ENCODE peak calls at places on chromosomes 13 and 19, in six cellular contexts. One of them, this sample, is unnamed.

GRCh38 chr13:45339867-45340266 is 1.1 kb downstream of the TPT1 start:
- DNase-seq in aorta: no peak
- DNase-seq in sciatic nerve: no peak
- DNase-seq in B cell: no peak
- DNase-seq in lower leg skin: no peak
- DNase-seq in AG09309: no peak
- DNase-seq in this sample: no peak

GRCh38 chr13:28485551-28485950 is 9.4 kb downstream of the FLT1 start:
- DNase-seq in aorta: no peak
- DNase-seq in sciatic nerve: no peak
- DNase-seq in B cell: no peak
- DNase-seq in lower leg skin: no peak
- DNase-seq in AG09309: no peak
- DNase-seq in this sample: no peak

GRCh38 chr19:30780032-30780431 is 407.8 kb downstream of the ZNF536 start:
- DNase-seq in aorta: no peak
- DNase-seq in sciatic nerve: no peak
- DNase-seq in B cell: no peak
- DNase-seq in lower leg skin: no peak
- DNase-seq in AG09309: no peak
- DNase-seq in this sample: no peak

GRCh38 chr13:113918580-113918979 is 54.7 kb upstream of the GAS6 start:
- DNase-seq in aorta: no peak
- DNase-seq in sciatic nerve: peak; percentile 56
- DNase-seq in B cell: no peak
- DNase-seq in lower leg skin: peak; percentile 81
- DNase-seq in AG09309: no peak
- DNase-seq in this sample: no peak

GRCh38 chr19:55447421-55448174 is 4.5 kb upstream of the SHISA7 start:
- DNase-seq in aorta: no peak
- DNase-seq in sciatic nerve: no peak
- DNase-seq in B cell: no peak
- DNase-seq in lower leg skin: no peak
- DNase-seq in AG09309: no peak
- DNase-seq in this sample: peak; percentile 36

GRCh38 chr19:32642771-32643170 is 32.2 kb downstream of the ANKRD27 start:
- DNase-seq in aorta: no peak
- DNase-seq in sciatic nerve: no peak
- DNase-seq in B cell: no peak
- DNase-seq in lower leg skin: no peak
- DNase-seq in AG09309: no peak
- DNase-seq in this sample: no peak

GRCh38 chr19:16571689-16572331 is 405 bp downstream of the SLC35E1 start:
- DNase-seq in aorta: no peak
- DNase-seq in sciatic nerve: no peak
- DNase-seq in B cell: peak; percentile 75
- DNase-seq in lower leg skin: no peak
- DNase-seq in AG09309: no peak
- DNase-seq in this sample: no peak

GRCh38 chr13:109809216-109809890 is 23.0 kb upstream of the IRS2 start:
- DNase-seq in aorta: no peak
- DNase-seq in sciatic nerve: no peak
- DNase-seq in B cell: no peak
- DNase-seq in lower leg skin: no peak
- DNase-seq in AG09309: no peak
- DNase-seq in this sample: no peak

GRCh38 chr13:114019367-114019766 is 45.5 kb upstream of the C13orf46 start:
- DNase-seq in aorta: no peak
- DNase-seq in sciatic nerve: no peak
- DNase-seq in B cell: no peak
- DNase-seq in lower leg skin: no peak
- DNase-seq in AG09309: no peak
- DNase-seq in this sample: peak; percentile 36

GRCh38 chr19:54164369-54165068 is 5.0 kb upstream of the LENG1 start:
- DNase-seq in aorta: peak; percentile 86
- DNase-seq in sciatic nerve: peak; percentile 82
- DNase-seq in B cell: no peak
- DNase-seq in lower leg skin: peak; percentile 94
- DNase-seq in AG09309: no peak
- DNase-seq in this sample: no peak

GRCh38 chr13:77343841-77344240 is 16.9 kb upstream of the MYCBP2 start:
- DNase-seq in aorta: no peak
- DNase-seq in sciatic nerve: no peak
- DNase-seq in B cell: no peak
- DNase-seq in lower leg skin: no peak
- DNase-seq in AG09309: no peak
- DNase-seq in this sample: no peak

GRCh38 chr19:7748756-7749155 is 1.4 kb upstream of the CD209 start:
- DNase-seq in aorta: no peak
- DNase-seq in sciatic nerve: no peak
- DNase-seq in B cell: no peak
- DNase-seq in lower leg skin: no peak
- DNase-seq in AG09309: no peak
- DNase-seq in this sample: peak; percentile 13

This sample was measured in HT1080.